ENCODE peak calls at places on chromosomes 3 and 15, in nine cellular contexts. E, U, G, N, P, C, R, V and Y are unnamed samples.

GRCh38 chr15:92848852-92849598 is 51.1 kb upstream of the CHD2 start:
- DNase-seq in E (no peak), C (no peak), R (no peak), P (peak; percentile 17), V (no peak), N (peak; percentile 70), U (no peak), G (no peak), Y (no peak)

GRCh38 chr3:151372063-151372820 is 12.3 kb downstream of the P2RY12 start:
- DNase-seq in C (no peak), E (no peak), U (no peak), G (no peak), R (no peak), P (no peak), N (no peak), V (no peak), Y (no peak)

GRCh38 chr3:18481946-18482548 is 56.9 kb upstream of the SATB1 start:
- DNase-seq in U (no peak), V (no peak), R (no peak), E (no peak), N (no peak), P (no peak), C (no peak), G (no peak), Y (no peak)

GRCh38 chr15:63352808-63353207 is 28.8 kb downstream of the CA12 start:
- DNase-seq in R (no peak), V (no peak), N (no peak), E (no peak), P (no peak), U (no peak), C (no peak), G (no peak), Y (no peak)

GRCh38 chr3:74360406-74360805 is 254.1 kb downstream of the CNTN3 start:
- DNase-seq in E (no peak), P (no peak), G (no peak), N (no peak), U (no peak), R (no peak), C (no peak), V (no peak), Y (no peak)

GRCh38 chr3:148178508-148178907 is 519.2 kb upstream of the AGTR1 start:
- DNase-seq in G (no peak), E (no peak), N (no peak), U (no peak), P (no peak), V (no peak), R (no peak), C (no peak), Y (no peak)

GRCh38 chr3:39234041-39234440 is 41.6 kb upstream of the XIRP1 start:
- DNase-seq in E (no peak), N (no peak), U (no peak), R (no peak), C (no peak), G (no peak), P (no peak), V (no peak), Y (no peak)

GRCh38 chr15:67067161-67067853 is 1.9 kb downstream of the SMAD3 start:
- DNase-seq in V (no peak), N (no peak), R (no peak), U (no peak), P (peak; percentile 44), E (no peak), C (peak; percentile 42), G (no peak), Y (peak; percentile 59)

GRCh38 chr3:20776717-20777116 is 590.7 kb upstream of the SGO1 start:
- DNase-seq in G (no peak), N (no peak), V (no peak), U (no peak), C (no peak), E (no peak), P (no peak), R (no peak), Y (no peak)

GRCh38 chr3:21330293-21330692 is 420.7 kb downstream of the ZNF385D start:
- DNase-seq in P (peak; percentile 14), U (no peak), G (no peak), R (no peak), N (no peak), E (peak; percentile 91), C (no peak), V (no peak), Y (no peak)

GRCh38 chr3:105866656-105867653 is 1.9 kb downstream of the CBLB start:
- DNase-seq in R (no peak), G (no peak), P (peak; percentile 39), C (no peak), E (peak; percentile 74), V (no peak), N (no peak), U (no peak), Y (peak; percentile 48)

GRCh38 chr3:152298393-152299242 is 29.9 kb downstream of the MBNL1 start:
- DNase-seq in P (peak; percentile 94), E (no peak), C (no peak), N (peak; percentile 95), R (peak; percentile 1), V (peak; percentile 26), U (peak; percentile 89), G (peak; percentile 36), Y (peak; percentile 82)

GRCh38 chr3:144164352-144164751 is 192.7 kb downstream of the DIPK2A start:
- DNase-seq in P (no peak), V (no peak), N (no peak), U (no peak), G (no peak), E (no peak), R (no peak), C (no peak), Y (no peak)

GRCh38 chr3:136195258-136196063 is 674 bp downstream of the MSL2 start:
- DNase-seq in V (peak; percentile 80), R (peak; percentile 74), C (peak; percentile 78), G (peak; percentile 72), U (peak; percentile 67), E (peak; percentile 69), P (peak; percentile 74), N (peak; percentile 26), Y (peak; percentile 80)

GRCh38 chr3:197038604-197039003 is 9.0 kb upstream of the MELTF start:
- DNase-seq in U (no peak), N (no peak), V (no peak), C (no peak), P (no peak), E (no peak), R (no peak), G (no peak), Y (no peak)

GRCh38 chr3:50340404-50341329 is at the start of gene RASSF1:
- DNase-seq in R (peak; percentile 43), P (peak; percentile 23), U (no peak), C (peak; percentile 59), V (peak; percentile 62), E (no peak), N (no peak), G (peak; percentile 79), Y (no peak)

GRCh38 chr3:64594129-64594528 is 93.7 kb downstream of the ADAMTS9 start:
- DNase-seq in C (no peak), E (no peak), V (no peak), P (no peak), R (no peak), N (no peak), U (no peak), G (no peak), Y (no peak)

GRCh38 chr3:111610189-111610588 is 15.0 kb upstream of the ZBED2 start:
- DNase-seq in N (no peak), U (no peak), G (no peak), V (no peak), E (peak; percentile 88), R (no peak), C (no peak), P (no peak), Y (no peak)

GRCh38 chr3:40313975-40314860 is 4.7 kb downstream of the EIF1B start:
- DNase-seq in P (no peak), N (no peak), C (no peak), V (no peak), E (no peak), R (no peak), U (no peak), G (no peak), Y (no peak)

GRCh38 chr3:43503067-43503728 is 118.6 kb downstream of the ANO10 start:
- DNase-seq in R (no peak), G (no peak), U (peak; percentile 5), V (no peak), E (peak; percentile 35), C (no peak), P (peak; percentile 27), N (no peak), Y (peak; percentile 43)

GRCh38 chr3:185216587-185216918 is 37.3 kb downstream of the EHHADH start:
- DNase-seq in C (no peak), G (no peak), U (no peak), E (peak; percentile 21), V (no peak), P (no peak), N (no peak), R (no peak), Y (peak; percentile 43)

GRCh38 chr3:178629430-178630178 is 93.4 kb downstream of the KCNMB2 start:
- DNase-seq in N (no peak), U (no peak), V (no peak), R (no peak), G (no peak), E (no peak), C (no peak), P (peak; percentile 5), Y (no peak)

GRCh38 chr3:155131104-155131503 is 51.0 kb downstream of the MME start:
- DNase-seq in N (peak; percentile 21), P (peak; percentile 38), V (no peak), R (no peak), G (no peak), C (no peak), U (no peak), E (no peak), Y (peak; percentile 19)

GRCh38 chr3:102979202-102979601 is 544.4 kb downstream of the ZPLD1 start:
- DNase-seq in R (no peak), N (no peak), P (no peak), V (no peak), C (no peak), U (no peak), G (no peak), E (no peak), Y (no peak)